ENCODE peak calls at places on chromosomes 5 and 9, in six cellular contexts. N is IMR-90; G is CD8-positive, alpha-beta T cell; H is A549; S is esophagus squamous epithelium; B is lower lobe of right lung. I is an unnamed sample.
A peak's percentile ranks its signal among the peaks of the same experiment; 100 is the strongest.

GRCh38 chr9:108951578-108951977 is 17.4 kb downstream of the ABITRAM start:
- DNase-seq in H (no peak), B (no peak), S (no peak), N (peak; percentile 1), G (no peak), I (no peak)

GRCh38 chr5:87885727-87886126 is 382.9 kb downstream of the TMEM161B start:
- DNase-seq in B (no peak), G (no peak), S (no peak), N (no peak), H (no peak), I (no peak)

GRCh38 chr9:87501806-87502205 is 4.1 kb downstream of the DAPK1 start:
- DNase-seq in G (no peak), B (no peak), S (no peak), H (no peak), N (no peak), I (no peak)

GRCh38 chr9:98045234-98046160 is 11.0 kb upstream of the NANS start:
- DNase-seq in B (no peak), N (no peak), S (no peak), H (no peak), G (no peak), I (no peak)

GRCh38 chr9:124040935-124041816 is 29.6 kb downstream of the LHX2 start:
- DNase-seq in N (no peak), B (peak; percentile 62), G (peak; percentile 8), S (no peak), H (peak; percentile 82), I (no peak)

GRCh38 chr5:95810305-95811125 is 12.0 kb downstream of the GLRX start:
- DNase-seq in G (no peak), B (no peak), N (peak; percentile 37), H (no peak), S (no peak), I (no peak)

GRCh38 chr5:72179816-72180440 is 72.7 kb downstream of the MAP1B start:
- DNase-seq in S (no peak), N (no peak), G (no peak), H (no peak), B (no peak), I (no peak)

GRCh38 chr5:135222171-135222681 is 176.8 kb downstream of the MACROH2A1 start:
- DNase-seq in G (no peak), N (no peak), B (no peak), H (no peak), S (no peak), I (peak; percentile 61)

GRCh38 chr5:90877049-90877448 is 318.5 kb downstream of the ADGRV1 start:
- DNase-seq in S (no peak), G (no peak), B (no peak), H (no peak), N (no peak), I (no peak)

GRCh38 chr5:90873033-90873517 is 314.5 kb downstream of the ADGRV1 start:
- DNase-seq in H (no peak), G (no peak), S (no peak), N (no peak), B (no peak), I (no peak)

GRCh38 chr5:90876366-90876765 is 317.8 kb downstream of the ADGRV1 start:
- DNase-seq in H (no peak), S (no peak), G (no peak), B (no peak), N (no peak), I (no peak)

GRCh38 chr5:90874066-90874465 is 315.5 kb downstream of the ADGRV1 start:
- DNase-seq in B (no peak), S (no peak), G (no peak), H (no peak), N (no peak), I (no peak)

DNA sequence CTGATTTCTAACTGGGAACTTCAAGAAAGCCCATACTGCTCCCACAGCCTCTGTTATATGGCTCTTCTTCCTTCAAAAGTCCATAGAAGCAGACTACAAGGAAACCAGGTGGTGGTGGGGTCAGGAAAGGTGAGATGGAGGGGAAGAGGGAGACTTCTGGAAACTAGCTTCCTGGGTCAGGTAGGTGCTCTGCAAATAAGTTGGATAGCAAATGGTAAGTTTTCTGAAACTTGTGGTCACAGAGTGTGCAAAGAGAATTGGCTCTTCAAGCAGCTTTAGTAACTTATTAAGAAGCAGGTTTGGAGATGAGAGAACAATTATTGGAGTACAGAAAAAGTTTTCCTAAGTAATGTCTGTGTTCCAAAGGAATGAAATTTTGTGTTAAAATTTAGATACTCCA is 316.9 kb downstream of the ADGRV1 start:
- DNase-seq in G (no peak), B (no peak), S (no peak), N (no peak), H (no peak), I (no peak)
- H3K4me1 ChIP-seq in G (peaks cover 22% of the 10 kb centered on the region), B (peaks cover 41% of the 10 kb centered on the region), S (peaks cover 4% of the 10 kb centered on the region), N (no peaks in the 10 kb centered on the region), H (peaks cover 35% of the 10 kb centered on the region), I (no peaks in the 10 kb centered on the region)

GRCh38 chr9:134335490-134336173 is 9.4 kb downstream of the RXRA start:
- DNase-seq in N (no peak), S (no peak), H (no peak), G (no peak), B (no peak), I (no peak)

GRCh38 chr9:134335095-134335489 is 8.8 kb downstream of the RXRA start:
- DNase-seq in G (no peak), N (peak; percentile 43), H (no peak), S (no peak), B (no peak), I (no peak)

GRCh38 chr9:134332841-134333233 is 6.6 kb downstream of the RXRA start:
- DNase-seq in B (no peak), S (no peak), G (no peak), H (no peak), N (no peak), I (no peak)

GRCh38 chr9:134333234-134333873 is 7.1 kb downstream of the RXRA start:
- DNase-seq in B (no peak), G (no peak), H (no peak), S (no peak), N (no peak), I (no peak)

GRCh38 chr9:134333874-134334581 is 7.8 kb downstream of the RXRA start:
- DNase-seq in S (no peak), H (no peak), N (no peak), G (no peak), B (no peak), I (no peak)
- H3K4me1 ChIP-seq in S (peaks cover 78% of the 10 kb centered on the region), H (peaks cover 33% of the 10 kb centered on the region), N (peaks cover 47% of the 10 kb centered on the region), G (no peaks in the 10 kb centered on the region), B (peaks cover 97% of the 10 kb centered on the region), I (peaks cover 85% of the 10 kb centered on the region)

GRCh38 chr9:125238915-125239446 is 2.2 kb downstream of the HSPA5 start:
- DNase-seq in B (no peak), S (no peak), G (no peak), N (no peak), H (no peak), I (no peak)

GRCh38 chr9:125235805-125236534 is 5.2 kb downstream of the HSPA5 start:
- DNase-seq in N (no peak), B (no peak), G (no peak), S (no peak), H (no peak), I (no peak)

GRCh38 chr9:125240649-125240999 is 519 bp downstream of the HSPA5 start:
- DNase-seq in G (no peak), B (no peak), N (no peak), H (no peak), S (no peak), I (no peak)

GRCh38 chr9:125239631-125240597 is 1.2 kb downstream of the HSPA5 start:
- DNase-seq in S (no peak), N (no peak), B (no peak), G (no peak), H (no peak), I (no peak)

GRCh38 chr9:125238127-125238914 is 2.8 kb downstream of the HSPA5 start:
- DNase-seq in B (no peak), G (no peak), H (no peak), S (no peak), N (no peak), I (no peak)
- H3K4me1 ChIP-seq in B (peaks cover 62% of the 10 kb centered on the region), G (peaks cover 56% of the 10 kb centered on the region), H (peaks cover 63% of the 10 kb centered on the region), S (peaks cover 21% of the 10 kb centered on the region), N (peaks cover 6% of the 10 kb centered on the region), I (peaks cover 61% of the 10 kb centered on the region)

DNA sequence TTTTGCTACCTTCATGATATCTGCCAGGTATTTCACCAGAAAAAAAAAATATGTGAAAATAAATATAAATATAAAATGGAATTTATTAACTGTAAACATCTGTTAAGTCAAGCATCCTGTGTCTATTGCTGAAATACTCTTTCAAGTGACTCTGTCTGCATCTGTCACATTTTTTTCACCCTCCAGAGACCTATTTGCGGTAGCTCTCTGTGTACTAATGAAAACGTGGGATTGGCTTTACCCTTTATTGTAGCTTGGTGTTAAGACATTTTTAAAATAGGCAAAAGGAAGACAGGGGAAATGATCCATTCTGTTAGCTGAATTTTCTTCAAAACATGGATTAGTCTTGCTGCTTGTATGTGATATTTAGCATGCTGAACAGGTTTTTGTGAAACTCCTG is 536.0 kb upstream of the WWC1 start:
- DNase-seq in G (no peak), B (no peak), S (no peak), H (no peak), N (no peak), I (no peak)
- H3K4me1 ChIP-seq in G (no peaks in the 10 kb centered on the region), B (no peaks in the 10 kb centered on the region), S (no peaks in the 10 kb centered on the region), H (peaks cover 24% of the 10 kb centered on the region), N (peaks cover 2% of the 10 kb centered on the region), I (no peaks in the 10 kb centered on the region)

GRCh38 chr5:142720561-142721275 is 34.8 kb upstream of the FGF1 start:
- DNase-seq in N (peak; percentile 33), S (no peak), H (no peak), B (peak; percentile 52), G (no peak), I (no peak)

GRCh38 chr5:142715291-142715690 is 29.4 kb upstream of the FGF1 start:
- DNase-seq in N (no peak), G (no peak), S (no peak), H (no peak), B (no peak), I (no peak)

GRCh38 chr5:142719836-142720330 is 34.0 kb upstream of the FGF1 start:
- DNase-seq in H (no peak), N (no peak), S (no peak), B (no peak), G (no peak), I (no peak)

GRCh38 chr5:142716963-142717362 is 31.1 kb upstream of the FGF1 start:
- DNase-seq in N (peak; percentile 51), H (peak; percentile 46), G (no peak), S (no peak), B (no peak), I (peak; percentile 41)

DNA sequence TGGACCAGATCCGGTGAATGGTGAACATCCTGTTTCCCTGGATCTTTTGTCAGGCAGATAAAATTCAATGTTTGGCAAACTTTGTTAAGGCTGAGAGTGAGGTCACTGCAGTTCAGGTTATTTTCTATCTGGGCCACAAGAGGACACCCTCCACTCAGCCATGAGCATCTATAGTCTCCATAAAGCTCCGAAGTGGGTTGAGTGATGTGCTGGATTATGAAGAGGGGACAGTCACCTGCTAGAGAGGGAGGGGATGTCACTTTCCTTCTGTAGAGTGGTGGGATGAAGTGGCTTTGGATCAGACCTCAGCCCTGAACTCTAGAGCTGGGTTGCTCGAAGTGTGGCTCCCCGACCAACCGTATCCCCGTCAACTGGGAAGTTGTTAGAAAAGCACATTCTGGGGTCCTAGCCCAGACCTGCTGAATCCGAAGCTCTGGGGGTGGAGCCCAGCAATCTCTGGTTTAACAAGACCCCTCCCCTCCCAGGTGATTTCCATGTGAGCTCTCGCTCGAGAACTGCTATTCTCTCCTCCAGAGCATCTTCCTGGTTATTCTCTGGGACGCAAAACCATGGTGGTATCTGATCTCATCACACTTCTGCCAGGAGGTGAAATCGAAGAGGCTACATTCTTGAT is 31.8 kb upstream of the FGF1 start:
- DNase-seq in H (peak; percentile 33), B (no peak), N (peak; percentile 72), G (no peak), S (no peak), I (no peak)
- H3K4me1 ChIP-seq in H (peaks cover 22% of the 10 kb centered on the region), B (peaks cover 24% of the 10 kb centered on the region), N (peaks cover 5% of the 10 kb centered on the region), G (peaks cover 3% of the 10 kb centered on the region), S (peaks cover 3% of the 10 kb centered on the region), I (peaks cover 11% of the 10 kb centered on the region)

GRCh38 chr5:139314276-139314675 is 20.7 kb downstream of the MATR3 start:
- DNase-seq in G (no peak), B (no peak), H (no peak), S (no peak), N (no peak), I (no peak)
- H3K4me1 ChIP-seq in G (peaks cover 51% of the 10 kb centered on the region), B (peaks cover 64% of the 10 kb centered on the region), H (peaks cover 45% of the 10 kb centered on the region), S (no peaks in the 10 kb centered on the region), N (peaks cover 1% of the 10 kb centered on the region), I (peaks cover 73% of the 10 kb centered on the region)

I was measured in tibial artery.